ENCODE peak calls at places on chromosomes 1 and 21, in six cellular contexts. One of them, this sample, is unnamed.

GRCh38 chr21:41482321-41482720 is 25.6 kb downstream of the TMPRSS2 start:
- DNase-seq in T-helper 1 cell: no peak
- DNase-seq in EH: no peak
- DNase-seq in A673: no peak
- DNase-seq in lower lobe of right lung: no peak
- DNase-seq in lung: no peak
- DNase-seq in this sample: peak

GRCh38 chr1:34379911-34380310 is 203.2 kb downstream of the C1orf94 start:
- DNase-seq in lung: no peak
- DNase-seq in T-helper 1 cell: no peak
- DNase-seq in EH: no peak
- DNase-seq in A673: no peak
- DNase-seq in lower lobe of right lung: no peak
- DNase-seq in this sample: peak

GRCh38 chr1:117795190-117795589 is 134.2 kb downstream of the GDAP2 start:
- DNase-seq in T-helper 1 cell: no peak
- DNase-seq in lung: no peak
- DNase-seq in EH: peak
- DNase-seq in lower lobe of right lung: no peak
- DNase-seq in A673: no peak
- DNase-seq in this sample: peak

GRCh38 chr1:243542726-243543415 is 287.0 kb downstream of the SDCCAG8 start:
- DNase-seq in EH: no peak
- DNase-seq in A673: no peak
- DNase-seq in T-helper 1 cell: no peak
- DNase-seq in lower lobe of right lung: no peak
- DNase-seq in lung: no peak
- DNase-seq in this sample: no peak

GRCh38 chr1:100440075-100440809 is 87.9 kb downstream of the CDC14A start:
- DNase-seq in EH: no peak
- DNase-seq in T-helper 1 cell: peak
- DNase-seq in A673: no peak
- DNase-seq in lung: no peak
- DNase-seq in lower lobe of right lung: no peak
- DNase-seq in this sample: no peak

GRCh38 chr1:173502104-173502503 is 25.0 kb downstream of the PRDX6 start:
- DNase-seq in T-helper 1 cell: no peak
- DNase-seq in lower lobe of right lung: no peak
- DNase-seq in lung: no peak
- DNase-seq in EH: no peak
- DNase-seq in A673: no peak
- DNase-seq in this sample: peak

GRCh38 chr1:30758785-30759380 is 1.3 kb upstream of the LAPTM5 start:
- DNase-seq in T-helper 1 cell: no peak
- DNase-seq in lung: no peak
- DNase-seq in A673: peak
- DNase-seq in lower lobe of right lung: no peak
- DNase-seq in EH: peak
- DNase-seq in this sample: no peak

GRCh38 chr21:38716088-38716487 is 89.6 kb upstream of the ETS2 start:
- DNase-seq in EH: no peak
- DNase-seq in lung: no peak
- DNase-seq in T-helper 1 cell: no peak
- DNase-seq in A673: no peak
- DNase-seq in lower lobe of right lung: no peak
- DNase-seq in this sample: no peak

GRCh38 chr1:224435318-224435763 is 744 bp upstream of the WDR26 start:
- DNase-seq in T-helper 1 cell: no peak
- DNase-seq in lower lobe of right lung: no peak
- DNase-seq in lung: no peak
- DNase-seq in A673: peak
- DNase-seq in EH: peak
- DNase-seq in this sample: peak

GRCh38 chr1:64962447-64962846 is 3.9 kb downstream of the JAK1 start:
- DNase-seq in lung: no peak
- DNase-seq in lower lobe of right lung: no peak
- DNase-seq in EH: no peak
- DNase-seq in T-helper 1 cell: peak
- DNase-seq in A673: peak
- DNase-seq in this sample: peak

GRCh38 chr1:116277840-116278540 is 95.1 kb upstream of the ATP1A1 start:
- DNase-seq in T-helper 1 cell: no peak
- DNase-seq in A673: no peak
- DNase-seq in lower lobe of right lung: no peak
- DNase-seq in lung: no peak
- DNase-seq in EH: no peak
- DNase-seq in this sample: no peak

GRCh38 chr1:163163861-163164582 is 38.7 kb downstream of the RGS5 start:
- DNase-seq in T-helper 1 cell: no peak
- DNase-seq in lung: no peak
- DNase-seq in EH: peak
- DNase-seq in lower lobe of right lung: no peak
- DNase-seq in A673: no peak
- DNase-seq in this sample: peak

GRCh38 chr1:245571872-245572294 is 417.1 kb downstream of the KIF26B start:
- DNase-seq in T-helper 1 cell: no peak
- DNase-seq in lung: no peak
- DNase-seq in EH: no peak
- DNase-seq in lower lobe of right lung: no peak
- DNase-seq in A673: no peak
- DNase-seq in this sample: no peak

GRCh38 chr1:1687846-1688245 is 4.7 kb downstream of the SLC35E2B start:
- DNase-seq in lower lobe of right lung: peak
- DNase-seq in EH: no peak
- DNase-seq in T-helper 1 cell: no peak
- DNase-seq in A673: no peak
- DNase-seq in lung: no peak
- DNase-seq in this sample: no peak

GRCh38 chr21:43269461-43269860 is 100.7 kb downstream of the CRYAA start:
- DNase-seq in lung: no peak
- DNase-seq in EH: no peak
- DNase-seq in lower lobe of right lung: peak
- DNase-seq in A673: peak
- DNase-seq in T-helper 1 cell: no peak
- DNase-seq in this sample: no peak

GRCh38 chr21:37416914-37417313 is 50.3 kb downstream of the DYRK1A start:
- DNase-seq in lung: no peak
- DNase-seq in A673: no peak
- DNase-seq in T-helper 1 cell: no peak
- DNase-seq in EH: no peak
- DNase-seq in lower lobe of right lung: no peak
- DNase-seq in this sample: no peak

GRCh38 chr1:178551940-178552339 is 39.0 kb downstream of the TEX35 start:
- DNase-seq in lung: no peak
- DNase-seq in lower lobe of right lung: no peak
- DNase-seq in A673: no peak
- DNase-seq in EH: no peak
- DNase-seq in T-helper 1 cell: no peak
- DNase-seq in this sample: no peak

GRCh38 chr1:207499573-207499972 is 3.6 kb downstream of the CR1 start:
- DNase-seq in A673: peak
- DNase-seq in T-helper 1 cell: peak
- DNase-seq in lower lobe of right lung: peak
- DNase-seq in lung: peak
- DNase-seq in EH: peak
- DNase-seq in this sample: peak

GRCh38 chr21:24023402-24023801 is 1583.9 kb downstream of the MRPL39 start:
- DNase-seq in EH: no peak
- DNase-seq in A673: no peak
- DNase-seq in T-helper 1 cell: no peak
- DNase-seq in lung: no peak
- DNase-seq in lower lobe of right lung: no peak
- DNase-seq in this sample: no peak

GRCh38 chr1:178418284-178418955 is 78.3 kb downstream of the CLEC20A start:
- DNase-seq in T-helper 1 cell: no peak
- DNase-seq in A673: no peak
- DNase-seq in EH: no peak
- DNase-seq in lower lobe of right lung: no peak
- DNase-seq in lung: no peak
- DNase-seq in this sample: no peak

GRCh38 chr1:44805311-44806024 is 1.7 kb downstream of the DYNLT4 start:
- DNase-seq in lower lobe of right lung: peak
- DNase-seq in A673: no peak
- DNase-seq in EH: no peak
- DNase-seq in lung: no peak
- DNase-seq in T-helper 1 cell: no peak
- DNase-seq in this sample: no peak

GRCh38 chr1:24720152-24720551 is 25.1 kb upstream of the CLIC4 start:
- DNase-seq in lung: peak
- DNase-seq in EH: peak
- DNase-seq in T-helper 1 cell: no peak
- DNase-seq in lower lobe of right lung: peak
- DNase-seq in A673: no peak
- DNase-seq in this sample: peak

GRCh38 chr1:39158330-39159086 is 46.0 kb upstream of the MACF1 start:
- DNase-seq in EH: no peak
- DNase-seq in A673: no peak
- DNase-seq in lower lobe of right lung: peak
- DNase-seq in T-helper 1 cell: no peak
- DNase-seq in lung: peak
- DNase-seq in this sample: peak

GRCh38 chr1:153337980-153338853 is 10.4 kb downstream of the PGLYRP4 start:
- DNase-seq in EH: no peak
- DNase-seq in lower lobe of right lung: no peak
- DNase-seq in lung: no peak
- DNase-seq in T-helper 1 cell: no peak
- DNase-seq in A673: no peak
- DNase-seq in this sample: no peak

GRCh38 chr1:241376711-241377110 is 19.7 kb upstream of the RGS7 start:
- DNase-seq in T-helper 1 cell: no peak
- DNase-seq in lung: no peak
- DNase-seq in A673: no peak
- DNase-seq in lower lobe of right lung: no peak
- DNase-seq in EH: no peak
- DNase-seq in this sample: no peak

GRCh38 chr1:15123298-15123697 is 30.2 kb upstream of the TMEM51 start:
- DNase-seq in lower lobe of right lung: no peak
- DNase-seq in A673: no peak
- DNase-seq in T-helper 1 cell: no peak
- DNase-seq in lung: no peak
- DNase-seq in EH: no peak
- DNase-seq in this sample: no peak

GRCh38 chr1:44714532-44714931 is 16.4 kb downstream of the RNU5D-1 start:
- DNase-seq in lung: no peak
- DNase-seq in T-helper 1 cell: no peak
- DNase-seq in EH: no peak
- DNase-seq in A673: no peak
- DNase-seq in lower lobe of right lung: no peak
- DNase-seq in this sample: no peak